ENCODE peak calls at places on chromosomes 11 and 22, in ten cellular contexts. I is K562, U is GM12892, V is suprapubic skin, J is heart left ventricle, C is adrenal gland, F is Peyer's patch, B is breast epithelium, K is A549, E is body of pancreas. W is an unnamed sample.
A peak's percentile ranks its signal among the peaks of the same experiment; 100 is the strongest.

GRCh38 chr11:69437001-69437875 is 44.2 kb upstream of the LINC01488 start:
- DNase-seq in C (no peak), V (no peak), I (no peak), B (no peak), U (no peak), J (no peak), E (peak; percentile 68), K (peak; percentile 73), F (no peak), W (no peak)

GRCh38 chr11:111796696-111797095 is 30.5 kb upstream of the PPP2R1B start:
- DNase-seq in V (no peak), K (no peak), I (no peak), C (no peak), J (no peak), U (no peak), B (no peak), F (no peak), E (no peak), W (no peak)

GRCh38 chr11:101566626-101567025 is 17.2 kb downstream of the TRPC6 start:
- DNase-seq in B (no peak), E (no peak), F (no peak), J (no peak), I (no peak), C (no peak), U (no peak), K (no peak), V (no peak), W (no peak)

GRCh38 chr11:65862191-65862735 is 2.0 kb downstream of the MUS81 start:
- DNase-seq in F (peak; percentile 49), C (no peak), K (no peak), E (peak; percentile 14), I (no peak), J (no peak), V (no peak), B (no peak), U (no peak), W (no peak)

GRCh38 chr11:77876045-77876444 is 55.1 kb downstream of the AAMDC start:
- DNase-seq in E (no peak), F (no peak), B (no peak), V (no peak), I (no peak), K (no peak), U (no peak), C (no peak), J (no peak), W (no peak)

GRCh38 chr11:27310182-27310581 is 52.8 kb downstream of the CCDC34 start:
- DNase-seq in J (no peak), V (no peak), U (no peak), E (no peak), K (no peak), B (no peak), F (no peak), I (no peak), C (no peak), W (no peak)

GRCh38 chr22:36541831-36542391 is 12.9 kb upstream of the EIF3D start:
- DNase-seq in J (no peak), C (peak; percentile 66), F (no peak), B (no peak), E (no peak), U (no peak), V (no peak), K (peak; percentile 69), I (no peak), W (no peak)

GRCh38 chr22:41302016-41302767 is 867 bp downstream of the ZC3H7B start:
- DNase-seq in I (peak; percentile 62), U (no peak), B (no peak), K (no peak), J (peak; percentile 14), F (no peak), C (no peak), E (no peak), V (no peak), W (no peak)

GRCh38 chr11:119625206-119625988 is 103.6 kb downstream of the NECTIN1 start:
- DNase-seq in B (no peak), V (no peak), J (no peak), I (no peak), C (no peak), F (no peak), U (no peak), E (no peak), K (no peak), W (no peak)

GRCh38 chr11:79152511-79152910 is 288.3 kb downstream of the TENM4 start:
- DNase-seq in E (no peak), I (no peak), B (no peak), C (no peak), V (no peak), U (no peak), F (no peak), K (no peak), J (no peak), W (no peak)

GRCh38 chr11:44617671-44618461 is 52.4 kb downstream of the CD82 start:
- DNase-seq in V (peak; percentile 69), K (no peak), I (no peak), F (peak; percentile 44), J (no peak), U (no peak), B (peak; percentile 47), C (no peak), E (peak; percentile 7), W (no peak)

DNA sequence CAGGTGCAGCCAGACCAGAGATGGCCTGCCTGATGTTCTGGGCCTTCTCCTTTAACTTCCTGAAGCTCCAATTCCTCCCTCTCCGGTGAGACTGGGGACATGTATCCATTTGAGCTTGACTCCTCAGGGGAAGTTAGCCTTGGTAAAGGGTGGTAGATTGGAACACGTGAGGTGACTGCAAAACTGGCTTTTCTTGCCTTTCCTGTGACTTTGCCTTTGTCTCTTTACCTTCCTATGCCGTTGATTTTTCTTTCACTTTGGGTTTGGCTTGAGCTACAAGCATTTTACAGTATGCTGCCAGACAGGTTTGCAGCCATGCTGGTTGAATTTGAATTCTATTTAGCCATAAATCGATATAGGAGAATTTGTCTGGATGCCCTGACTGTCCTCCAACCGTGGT is 16.8 kb upstream of the GLYATL1 start:
- DNase-seq in V (no peak), B (no peak), E (no peak), U (no peak), C (no peak), J (no peak), I (no peak), K (no peak), F (no peak), W (no peak)
- TF ChIP-seq POLR2A in V (no peak), B (no peak), E (no peak), U (no peak), C (no peak), J (no peak), I (no peak), K (no peak), F (no peak), W (no peak)

GRCh38 chr11:62544521-62545436 is 1.8 kb downstream of the AHNAK start:
- DNase-seq in U (no peak), K (peak; percentile 48), E (no peak), J (peak; percentile 55), C (no peak), V (no peak), F (peak; percentile 71), B (no peak), I (peak; percentile 46), W (peak; percentile 13)

GRCh38 chr11:62546937-62547625 is 475 bp upstream of the AHNAK start:
- DNase-seq in J (peak; percentile 36), F (no peak), C (peak; percentile 28), I (no peak), V (no peak), B (no peak), U (no peak), K (peak; percentile 75), E (no peak), W (peak; percentile 50)

GRCh38 chr11:62547691-62548281 is 1.2 kb upstream of the AHNAK start:
- DNase-seq in U (no peak), J (peak; percentile 77), K (peak; percentile 65), C (no peak), E (peak; percentile 68), F (no peak), V (no peak), I (no peak), B (peak; percentile 87), W (peak; percentile 28)

GRCh38 chr11:62545437-62546243 is 966 bp downstream of the AHNAK start:
- DNase-seq in V (peak; percentile 97), E (peak; percentile 91), J (peak; percentile 97), F (peak; percentile 90), U (no peak), K (peak; percentile 86), C (peak; percentile 85), I (peak; percentile 88), B (peak; percentile 96), W (peak; percentile 79)

GRCh38 chr11:62546244-62546936 is at the start of gene AHNAK:
- DNase-seq in B (peak; percentile 93), K (peak; percentile 77), E (peak; percentile 84), I (peak; percentile 87), U (peak; percentile 66), V (peak; percentile 96), F (peak; percentile 93), J (peak; percentile 90), C (peak; percentile 82), W (peak; percentile 46)
- TF ChIP-seq POLR2A in B (no peak), K (peak; percentile 74), E (peak; percentile 57), I (peak; percentile 32), U (no peak), V (peak; percentile 75), F (peak; percentile 93), J (peak; percentile 96), C (peak; percentile 90), W (peak; percentile 96)

GRCh38 chr11:11844272-11844671 is 2.5 kb downstream of the USP47 start:
- DNase-seq in C (no peak), F (no peak), K (no peak), V (no peak), B (no peak), E (no peak), U (no peak), I (no peak), J (no peak), W (no peak)

GRCh38 chr11:11842426-11843008 is 745 bp downstream of the USP47 start:
- DNase-seq in U (no peak), C (peak; percentile 70), B (peak; percentile 53), E (peak; percentile 58), J (peak; percentile 53), I (no peak), F (peak; percentile 78), V (no peak), K (peak; percentile 76), W (peak; percentile 31)

GRCh38 chr11:11841605-11842425 is at the start of gene USP47:
- DNase-seq in E (peak; percentile 92), V (peak; percentile 95), I (peak; percentile 74), J (peak; percentile 93), C (peak; percentile 93), U (peak; percentile 52), F (peak; percentile 96), B (peak; percentile 92), K (peak; percentile 90), W (peak; percentile 43)

GRCh38 chr11:11843642-11844041 is 1.9 kb downstream of the USP47 start:
- DNase-seq in C (no peak), I (no peak), K (no peak), F (no peak), B (no peak), J (no peak), U (no peak), E (no peak), V (no peak), W (no peak)

GRCh38 chr11:11843233-11843632 is 1.5 kb downstream of the USP47 start:
- DNase-seq in E (no peak), C (peak; percentile 13), U (no peak), V (no peak), K (peak; percentile 33), B (no peak), I (no peak), F (no peak), J (no peak), W (no peak)
- TF ChIP-seq POLR2A in E (peak; percentile 38), C (peak; percentile 61), U (no peak), V (no peak), K (no peak), B (no peak), I (no peak), F (no peak), J (peak; percentile 35), W (no peak)

GRCh38 chr22:31119026-31119717 is 3.6 kb upstream of the INPP5J start:
- DNase-seq in F (no peak), I (no peak), U (no peak), C (peak; percentile 68), K (no peak), J (peak; percentile 68), E (peak; percentile 57), V (no peak), B (no peak), W (no peak)
- TF ChIP-seq POLR2A in F (no peak), I (no peak), U (no peak), C (peak; percentile 49), K (no peak), J (peak; percentile 66), E (no peak), V (no peak), B (no peak), W (no peak)